ENCODE peak calls at places on chromosomes 11 and 22, in seven cellular contexts. One of them, this sample, is unnamed.

GRCh38 chr11:2718817-2719438 is 19.1 kb upstream of the KCNQ1OT1 start:
- DNase-seq in naive thymus-derived CD4-positive, alpha-beta T cell: no peak
- DNase-seq in T47D: no peak
- DNase-seq in EH: no peak
- DNase-seq in HTR-8/SVneo: no peak
- DNase-seq in posterior cingulate gyrus: no peak
- DNase-seq in fibroblast of lung: no peak
- DNase-seq in this sample: no peak

GRCh38 chr22:44259366-44260215 is 53.2 kb downstream of the SHISAL1 start:
- DNase-seq in naive thymus-derived CD4-positive, alpha-beta T cell: no peak
- DNase-seq in T47D: no peak
- DNase-seq in HTR-8/SVneo: no peak
- DNase-seq in fibroblast of lung: no peak
- DNase-seq in EH: no peak
- DNase-seq in posterior cingulate gyrus: no peak
- DNase-seq in this sample: no peak

GRCh38 chr11:1041471-1041870 is 5.0 kb upstream of the MUC6 start:
- DNase-seq in T47D: no peak
- DNase-seq in EH: no peak
- DNase-seq in HTR-8/SVneo: no peak
- DNase-seq in posterior cingulate gyrus: no peak
- DNase-seq in fibroblast of lung: no peak
- DNase-seq in naive thymus-derived CD4-positive, alpha-beta T cell: no peak
- DNase-seq in this sample: no peak

GRCh38 chr11:131671764-131672163 is 301.3 kb downstream of the NTM start:
- DNase-seq in T47D: no peak
- DNase-seq in posterior cingulate gyrus: no peak
- DNase-seq in naive thymus-derived CD4-positive, alpha-beta T cell: no peak
- DNase-seq in EH: no peak
- DNase-seq in fibroblast of lung: no peak
- DNase-seq in HTR-8/SVneo: no peak
- DNase-seq in this sample: no peak

GRCh38 chr22:27110985-27111451 is 453.6 kb downstream of the MIAT start:
- DNase-seq in naive thymus-derived CD4-positive, alpha-beta T cell: no peak
- DNase-seq in T47D: no peak
- DNase-seq in posterior cingulate gyrus: no peak
- DNase-seq in HTR-8/SVneo: peak
- DNase-seq in EH: peak
- DNase-seq in fibroblast of lung: peak
- DNase-seq in this sample: no peak

GRCh38 chr11:69382131-69383128 is 88.5 kb downstream of the MYEOV start:
- DNase-seq in T47D: no peak
- DNase-seq in naive thymus-derived CD4-positive, alpha-beta T cell: peak
- DNase-seq in HTR-8/SVneo: no peak
- DNase-seq in EH: no peak
- DNase-seq in posterior cingulate gyrus: no peak
- DNase-seq in fibroblast of lung: no peak
- DNase-seq in this sample: peak

GRCh38 chr11:34214961-34215805 is 109.8 kb downstream of the NAT10 start:
- DNase-seq in T47D: no peak
- DNase-seq in HTR-8/SVneo: no peak
- DNase-seq in fibroblast of lung: peak
- DNase-seq in naive thymus-derived CD4-positive, alpha-beta T cell: no peak
- DNase-seq in EH: peak
- DNase-seq in posterior cingulate gyrus: no peak
- DNase-seq in this sample: no peak

GRCh38 chr11:110463153-110463552 is 33.4 kb downstream of the FDX1 start:
- DNase-seq in naive thymus-derived CD4-positive, alpha-beta T cell: no peak
- DNase-seq in HTR-8/SVneo: no peak
- DNase-seq in T47D: no peak
- DNase-seq in EH: peak
- DNase-seq in posterior cingulate gyrus: no peak
- DNase-seq in fibroblast of lung: peak
- DNase-seq in this sample: no peak

GRCh38 chr11:124672531-124673215 is 866 bp downstream of the SIAE start:
- DNase-seq in EH: no peak
- DNase-seq in fibroblast of lung: no peak
- DNase-seq in posterior cingulate gyrus: no peak
- DNase-seq in HTR-8/SVneo: no peak
- DNase-seq in T47D: no peak
- DNase-seq in naive thymus-derived CD4-positive, alpha-beta T cell: no peak
- DNase-seq in this sample: no peak

GRCh38 chr11:132008872-132009271 is 638.5 kb downstream of the NTM start:
- DNase-seq in naive thymus-derived CD4-positive, alpha-beta T cell: no peak
- DNase-seq in fibroblast of lung: no peak
- DNase-seq in EH: peak
- DNase-seq in HTR-8/SVneo: no peak
- DNase-seq in T47D: no peak
- DNase-seq in posterior cingulate gyrus: no peak
- DNase-seq in this sample: no peak

GRCh38 chr22:44782286-44782830 is 30.0 kb downstream of the ARHGAP8 start:
- DNase-seq in posterior cingulate gyrus: no peak
- DNase-seq in naive thymus-derived CD4-positive, alpha-beta T cell: no peak
- DNase-seq in fibroblast of lung: no peak
- DNase-seq in EH: peak
- DNase-seq in HTR-8/SVneo: no peak
- DNase-seq in T47D: no peak
- DNase-seq in this sample: no peak

GRCh38 chr22:39818050-39818449 is 75.5 kb downstream of the ENTHD1 start:
- DNase-seq in posterior cingulate gyrus: no peak
- DNase-seq in naive thymus-derived CD4-positive, alpha-beta T cell: no peak
- DNase-seq in HTR-8/SVneo: no peak
- DNase-seq in fibroblast of lung: peak
- DNase-seq in EH: peak
- DNase-seq in T47D: no peak
- DNase-seq in this sample: no peak

GRCh38 chr11:15119352-15119751 is 4.6 kb downstream of the INSC start:
- DNase-seq in HTR-8/SVneo: no peak
- DNase-seq in fibroblast of lung: no peak
- DNase-seq in EH: no peak
- DNase-seq in T47D: no peak
- DNase-seq in naive thymus-derived CD4-positive, alpha-beta T cell: no peak
- DNase-seq in posterior cingulate gyrus: no peak
- DNase-seq in this sample: no peak

GRCh38 chr11:60887531-60887930 is 18.9 kb downstream of the PRPF19 start:
- DNase-seq in fibroblast of lung: peak
- DNase-seq in naive thymus-derived CD4-positive, alpha-beta T cell: no peak
- DNase-seq in T47D: peak
- DNase-seq in EH: peak
- DNase-seq in posterior cingulate gyrus: no peak
- DNase-seq in HTR-8/SVneo: peak
- DNase-seq in this sample: no peak

GRCh38 chr11:83051760-83052671 is 19.7 kb downstream of the RAB30 start:
- DNase-seq in T47D: no peak
- DNase-seq in EH: peak
- DNase-seq in naive thymus-derived CD4-positive, alpha-beta T cell: no peak
- DNase-seq in fibroblast of lung: peak
- DNase-seq in HTR-8/SVneo: peak
- DNase-seq in posterior cingulate gyrus: no peak
- DNase-seq in this sample: no peak

GRCh38 chr11:108223449-108224149 is 732 bp downstream of the ATM start:
- DNase-seq in EH: peak
- DNase-seq in HTR-8/SVneo: no peak
- DNase-seq in T47D: no peak
- DNase-seq in naive thymus-derived CD4-positive, alpha-beta T cell: peak
- DNase-seq in posterior cingulate gyrus: no peak
- DNase-seq in fibroblast of lung: peak
- DNase-seq in this sample: peak

GRCh38 chr11:121634889-121635288 is 182.1 kb upstream of the SORL1-AS1 start:
- DNase-seq in posterior cingulate gyrus: no peak
- DNase-seq in EH: peak
- DNase-seq in HTR-8/SVneo: peak
- DNase-seq in naive thymus-derived CD4-positive, alpha-beta T cell: no peak
- DNase-seq in T47D: no peak
- DNase-seq in fibroblast of lung: peak
- DNase-seq in this sample: no peak

GRCh38 chr11:11937957-11938356 is 70.5 kb downstream of the DKK3 start:
- DNase-seq in posterior cingulate gyrus: no peak
- DNase-seq in T47D: no peak
- DNase-seq in fibroblast of lung: no peak
- DNase-seq in HTR-8/SVneo: no peak
- DNase-seq in EH: peak
- DNase-seq in naive thymus-derived CD4-positive, alpha-beta T cell: no peak
- DNase-seq in this sample: no peak

GRCh38 chr11:65952052-65952521 is 6.8 kb downstream of the TSGA10IP start:
- DNase-seq in EH: no peak
- DNase-seq in HTR-8/SVneo: no peak
- DNase-seq in naive thymus-derived CD4-positive, alpha-beta T cell: no peak
- DNase-seq in fibroblast of lung: no peak
- DNase-seq in posterior cingulate gyrus: no peak
- DNase-seq in T47D: no peak
- DNase-seq in this sample: no peak

GRCh38 chr11:28318861-28319260 is 210.7 kb downstream of the METTL15 start:
- DNase-seq in fibroblast of lung: no peak
- DNase-seq in naive thymus-derived CD4-positive, alpha-beta T cell: no peak
- DNase-seq in T47D: no peak
- DNase-seq in EH: no peak
- DNase-seq in posterior cingulate gyrus: no peak
- DNase-seq in HTR-8/SVneo: no peak
- DNase-seq in this sample: no peak

GRCh38 chr11:64619196-64619595 is 28.2 kb downstream of the SLC22A12 start:
- DNase-seq in HTR-8/SVneo: no peak
- DNase-seq in fibroblast of lung: no peak
- DNase-seq in EH: no peak
- DNase-seq in T47D: no peak
- DNase-seq in posterior cingulate gyrus: peak
- DNase-seq in naive thymus-derived CD4-positive, alpha-beta T cell: no peak
- DNase-seq in this sample: no peak

GRCh38 chr11:123061403-123062157 is at the start of gene HSPA8:
- DNase-seq in EH: peak
- DNase-seq in HTR-8/SVneo: no peak
- DNase-seq in posterior cingulate gyrus: peak
- DNase-seq in T47D: no peak
- DNase-seq in naive thymus-derived CD4-positive, alpha-beta T cell: peak
- DNase-seq in fibroblast of lung: peak
- DNase-seq in this sample: peak

This sample was measured in CD4-positive, CD25-positive, alpha-beta regulatory T cell.